ENCODE peak calls at places on chromosomes 13 and 19, in nine cellular contexts. F, C, W, U, N, E, J, O and K are unnamed samples.

GRCh38 chr19:5443723-5444122 is 11.5 kb upstream of the ZNRF4 start:
- DNase-seq in W (no peak), O (no peak), E (no peak), U (no peak), F (no peak), N (no peak), C (no peak), J (no peak), K (no peak)

GRCh38 chr19:47542030-47542475 is 27.2 kb upstream of the NAPA start:
- DNase-seq in F (no peak), W (no peak), J (no peak), N (no peak), U (no peak), E (no peak), C (no peak), O (no peak), K (no peak)

GRCh38 chr19:33052352-33052972 is 12.2 kb downstream of the RHPN2 start:
- DNase-seq in J (peak), F (no peak), U (no peak), O (no peak), N (no peak), C (no peak), E (no peak), W (peak), K (no peak)

GRCh38 chr19:45958320-45958719 is 15.3 kb downstream of the NOVA2 start:
- DNase-seq in C (no peak), J (no peak), E (no peak), W (no peak), N (no peak), O (no peak), U (no peak), F (no peak), K (no peak)

GRCh38 chr19:24062222-24062621 is 24.8 kb upstream of the ZNF254 start:
- DNase-seq in F (no peak), N (no peak), J (no peak), W (no peak), O (no peak), U (peak), C (no peak), E (no peak), K (no peak)

GRCh38 chr13:44605711-44606110 is 29.6 kb upstream of the TSC22D1 start:
- DNase-seq in U (no peak), C (no peak), O (no peak), E (no peak), F (no peak), W (no peak), J (no peak), N (no peak), K (no peak)

GRCh38 chr13:84358601-84359000 is 476.3 kb upstream of the SLITRK1 start:
- DNase-seq in C (no peak), U (no peak), N (no peak), O (no peak), W (no peak), E (no peak), J (no peak), F (no peak), K (no peak)

GRCh38 chr13:82341116-82341515 is 1541.2 kb downstream of the SLITRK1 start:
- DNase-seq in J (no peak), C (no peak), F (no peak), W (no peak), N (no peak), O (no peak), U (no peak), E (no peak), K (no peak)

GRCh38 chr19:5091576-5092215 is 122.8 kb downstream of the KDM4B start:
- DNase-seq in W (no peak), J (no peak), C (peak), E (no peak), N (no peak), O (no peak), F (no peak), U (no peak), K (no peak)

GRCh38 chr13:60210510-60211065 is 46.9 kb upstream of the DIAPH3 start:
- DNase-seq in O (no peak), F (no peak), U (no peak), C (no peak), J (no peak), E (no peak), W (no peak), N (no peak), K (no peak)

GRCh38 chr19:3366761-3367571 is 583 bp downstream of the NFIC start:
- DNase-seq in O (peak), W (peak), N (no peak), U (peak), C (no peak), F (no peak), E (no peak), J (peak), K (peak)

GRCh38 chr19:18191640-18192062 is 1.4 kb upstream of the MPV17L2 start:
- DNase-seq in E (no peak), F (no peak), C (no peak), O (no peak), N (no peak), J (no peak), U (no peak), W (peak), K (no peak)

GRCh38 chr19:927044-927706 is 1.3 kb downstream of the ARID3A start:
- DNase-seq in J (no peak), U (peak), E (no peak), F (no peak), O (no peak), N (no peak), W (no peak), C (no peak), K (no peak)

GRCh38 chr13:26721251-26721939 is 39.2 kb downstream of the GPR12 start:
- DNase-seq in W (no peak), E (peak), C (no peak), U (peak), J (peak), F (peak), O (peak), N (no peak), K (peak)

GRCh38 chr19:48284891-48285290 is 15.0 kb downstream of the ZNF114 start:
- DNase-seq in J (no peak), F (no peak), U (no peak), O (no peak), W (no peak), N (no peak), E (no peak), C (no peak), K (no peak)

GRCh38 chr13:52158629-52159158 is 703 bp downstream of the NEK3 start:
- DNase-seq in F (no peak), U (peak), W (peak), J (no peak), O (no peak), C (no peak), N (no peak), E (no peak), K (peak)

GRCh38 chr13:27038323-27038722 is 133.3 kb downstream of the USP12 start:
- DNase-seq in U (no peak), O (peak), C (no peak), N (no peak), F (no peak), E (no peak), J (no peak), W (no peak), K (no peak)

GRCh38 chr13:22967669-22968068 is 213.1 kb upstream of the SGCG start:
- DNase-seq in W (no peak), O (no peak), N (no peak), C (no peak), F (no peak), J (no peak), U (no peak), E (no peak), K (no peak)

GRCh38 chr13:42633495-42633894 is 59.5 kb downstream of the TNFSF11 start:
- DNase-seq in O (no peak), W (no peak), J (peak), E (no peak), C (no peak), U (no peak), N (no peak), F (no peak), K (no peak)

GRCh38 chr19:10295305-10295846 is 5.6 kb downstream of the ICAM5 start:
- DNase-seq in F (peak), W (peak), O (no peak), U (peak), E (no peak), J (no peak), N (peak), C (no peak), K (peak)

GRCh38 chr19:50980203-50980602 is 3.5 kb downstream of the KLK7 start:
- DNase-seq in U (no peak), N (no peak), E (no peak), C (no peak), W (no peak), O (no peak), F (no peak), J (no peak), K (no peak)

GRCh38 chr19:7679017-7679720 is 1.5 kb upstream of the TRAPPC5 start:
- DNase-seq in E (peak), C (peak), O (no peak), N (peak), U (peak), W (no peak), F (peak), J (peak), K (peak)

GRCh38 chr13:98105929-98106336 is 37.0 kb upstream of the FARP1 start:
- DNase-seq in C (no peak), E (no peak), O (no peak), U (no peak), N (no peak), W (no peak), J (no peak), F (no peak), K (no peak)

GRCh38 chr19:44718441-44719261 is 19.7 kb downstream of the CEACAM16 start:
- DNase-seq in F (no peak), C (peak), O (no peak), W (peak), N (no peak), J (peak), U (no peak), E (no peak), K (no peak)

GRCh38 chr19:15195381-15195964 is 5.3 kb downstream of the NOTCH3 start:
- DNase-seq in U (no peak), C (no peak), F (no peak), J (no peak), O (no peak), N (no peak), W (peak), E (peak), K (no peak)

GRCh38 chr13:53238241-53238640 is 209.6 kb downstream of the OLFM4 start:
- DNase-seq in C (peak), E (no peak), W (no peak), J (peak), F (no peak), O (no peak), N (no peak), U (no peak), K (no peak)

GRCh38 chr19:12801466-12802266 is at the start of the genes PRDX2 and THSD8:
- DNase-seq in W (peak), J (peak), N (no peak), O (peak), E (peak), F (peak), C (peak), U (peak), K (peak)

GRCh38 chr19:28022506-28022905 is 1190.4 kb downstream of the UQCRFS1 start:
- DNase-seq in F (no peak), J (no peak), E (no peak), C (no peak), O (no peak), U (no peak), N (no peak), W (no peak), K (no peak)

GRCh38 chr13:26377038-26377437 is 123.1 kb downstream of the CDK8 start:
- DNase-seq in J (no peak), N (no peak), E (peak), W (no peak), C (no peak), U (peak), O (no peak), F (no peak), K (no peak)

GRCh38 chr13:27170221-27170520 is 1.4 kb downstream of the USP12 start:
- DNase-seq in U (peak), W (no peak), E (peak), J (no peak), F (no peak), N (no peak), C (no peak), O (no peak), K (no peak)